ENCODE peak calls at places on chromosomes 16 and 17, in nine cellular contexts. B is IMR-90, K is GM12878, V is endothelial cell of umbilical vein, X is body of pancreas, N is stomach, S is Peyer's patch, M is adrenal gland, U is right lobe of liver. R is an unnamed sample.

GRCh38 chr16:35252356-35252936 is 1793.0 kb downstream of the TP53TG3F start:
- DNase-seq in B (peak), K (no peak), V (peak), X (no peak), N (no peak), S (no peak), M (no peak), U (no peak), R (no peak)

GRCh38 chr16:87033541-87034300 is 283.5 kb downstream of the C16orf95 start:
- DNase-seq in B (peak), K (no peak), V (no peak), X (no peak), N (no peak), S (no peak), M (no peak), U (no peak), R (no peak)

GRCh38 chr17:1360975-1361374 is 39.0 kb downstream of the YWHAE start:
- DNase-seq in B (no peak), K (no peak), V (no peak), X (no peak), N (no peak), S (peak), M (no peak), U (no peak), R (no peak)

GRCh38 chr16:70688266-70688742 is 2.5 kb upstream of the MTSS2 start:
- DNase-seq in B (peak), K (no peak), V (peak), X (peak), N (peak), S (no peak), M (no peak), U (no peak), R (no peak)

GRCh38 chr17:19978206-19978802 is 676 bp upstream of the AKAP10 start:
- DNase-seq in B (no peak), K (peak), V (no peak), X (no peak), N (no peak), S (peak), M (no peak), U (no peak), R (no peak)

GRCh38 chr17:73462830-73463229 is 151.0 kb upstream of the CDC42EP4 start:
- DNase-seq in B (no peak), K (no peak), V (no peak), X (no peak), N (no peak), S (no peak), M (no peak), U (no peak), R (no peak)

GRCh38 chr17:58352843-58353719 is 1.1 kb upstream of the SUPT4H1 start:
- DNase-seq in B (peak), K (no peak), V (peak), X (peak), N (no peak), S (peak), M (peak), U (no peak), R (no peak)

GRCh38 chr17:50035421-50035879 is 20.5 kb upstream of the ITGA3 start:
- DNase-seq in B (no peak), K (no peak), V (no peak), X (no peak), N (no peak), S (peak), M (peak), U (no peak), R (peak)

GRCh38 chr17:57357830-57358426 is 101.6 kb downstream of the MSI2 start:
- DNase-seq in B (no peak), K (peak), V (no peak), X (no peak), N (no peak), S (peak), M (no peak), U (no peak), R (no peak)

GRCh38 chr17:51057534-51057933 is 63.1 kb downstream of the SPAG9 start:
- DNase-seq in B (no peak), K (no peak), V (no peak), X (no peak), N (no peak), S (no peak), M (no peak), U (no peak), R (no peak)

GRCh38 chr16:14112539-14112856 is 41.4 kb downstream of the MRTFB start:
- DNase-seq in B (no peak), K (no peak), V (peak), X (no peak), N (no peak), S (no peak), M (no peak), U (no peak), R (no peak)

GRCh38 chr17:17235212-17236174 is 1.5 kb downstream of the FLCN start:
- DNase-seq in B (peak), K (no peak), V (peak), X (peak), N (no peak), S (no peak), M (no peak), U (no peak), R (no peak)

GRCh38 chr17:13405807-13406206 is 195.9 kb downstream of the HS3ST3A1 start:
- DNase-seq in B (no peak), K (no peak), V (no peak), X (no peak), N (no peak), S (no peak), M (no peak), U (peak), R (no peak)

GRCh38 chr17:3693829-3694231 is 2.1 kb downstream of the P2RX5 start:
- DNase-seq in B (no peak), K (peak), V (no peak), X (no peak), N (no peak), S (peak), M (no peak), U (no peak), R (no peak)

GRCh38 chr17:7703584-7704574 is 1.1 kb upstream of the EFNB3 start:
- DNase-seq in B (no peak), K (no peak), V (peak), X (peak), N (peak), S (no peak), M (no peak), U (no peak), R (no peak)

GRCh38 chr17:75006653-75007052 is 5.8 kb upstream of the MRPL58 start:
- DNase-seq in B (no peak), K (no peak), V (no peak), X (no peak), N (no peak), S (no peak), M (peak), U (no peak), R (no peak)

GRCh38 chr17:71163121-71163812 is 957.6 kb upstream of the SOX9 start:
- DNase-seq in B (peak), K (no peak), V (no peak), X (peak), N (peak), S (no peak), M (no peak), U (peak), R (no peak)

GRCh38 chr17:38728290-38728831 is 1.8 kb upstream of the CISD3 start:
- DNase-seq in B (no peak), K (peak), V (no peak), X (no peak), N (no peak), S (peak), M (no peak), U (peak), R (no peak)
- TF ChIP-seq POLR2A in B (no peak), K (peak), V (no peak), X (no peak), N (no peak), S (no peak), M (no peak), U (no peak), R (no peak)

GRCh38 chr16:56724191-56724590 is 5.7 kb upstream of the NUP93 start:
- DNase-seq in B (no peak), K (no peak), V (no peak), X (no peak), N (no peak), S (no peak), M (no peak), U (no peak), R (no peak)
- TF ChIP-seq CTCF in B (no peak), K (no peak), V (no peak), X (no peak), N (no peak), S (no peak), M (no peak), U (no peak), R (no peak)

DNA sequence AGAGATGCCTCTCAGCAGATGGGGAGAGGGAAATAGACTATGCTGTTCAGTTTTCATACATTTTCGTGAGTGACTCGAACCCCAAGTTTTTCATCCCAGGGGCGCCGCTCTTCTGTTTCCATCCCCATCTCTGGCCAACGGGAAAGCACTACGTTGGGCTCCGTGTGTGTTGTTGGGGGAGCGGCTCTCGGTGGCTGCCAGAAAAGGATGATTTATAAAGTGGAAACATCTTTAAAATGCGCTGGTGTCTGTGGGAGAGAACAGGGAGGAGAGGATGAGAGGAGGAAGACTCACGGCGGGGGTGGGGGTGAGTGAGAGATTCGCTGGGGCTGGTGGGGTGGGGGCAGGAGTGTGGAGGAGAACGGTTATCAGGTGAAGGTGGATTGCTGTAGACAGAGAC is 5.8 kb downstream of the TBX4 start:
- DNase-seq in B (no peak), K (no peak), V (no peak), X (no peak), N (no peak), S (no peak), M (no peak), U (no peak), R (no peak)
- H3K4me3 ChIP-seq in B (no peak), K (no peak), V (no peak), X (no peak), N (peak), S (peak), M (no peak), U (no peak), R (no peak)

GRCh38 chr17:54901230-54901847 is 687 bp downstream of the TOM1L1 start:
- DNase-seq in B (peak), K (no peak), V (no peak), X (peak), N (no peak), S (peak), M (peak), U (no peak), R (peak)

GRCh38 chr17:54899201-54899600 is 1.5 kb upstream of the TOM1L1 start:
- DNase-seq in B (no peak), K (no peak), V (no peak), X (no peak), N (no peak), S (no peak), M (no peak), U (no peak), R (no peak)

GRCh38 chr17:54899721-54900456 is 763 bp upstream of the TOM1L1 start:
- DNase-seq in B (peak), K (no peak), V (no peak), X (peak), N (no peak), S (no peak), M (no peak), U (no peak), R (no peak)

GRCh38 chr17:54902017-54902416 is 1.4 kb downstream of the TOM1L1 start:
- DNase-seq in B (no peak), K (no peak), V (no peak), X (no peak), N (no peak), S (no peak), M (no peak), U (no peak), R (no peak)

DNA sequence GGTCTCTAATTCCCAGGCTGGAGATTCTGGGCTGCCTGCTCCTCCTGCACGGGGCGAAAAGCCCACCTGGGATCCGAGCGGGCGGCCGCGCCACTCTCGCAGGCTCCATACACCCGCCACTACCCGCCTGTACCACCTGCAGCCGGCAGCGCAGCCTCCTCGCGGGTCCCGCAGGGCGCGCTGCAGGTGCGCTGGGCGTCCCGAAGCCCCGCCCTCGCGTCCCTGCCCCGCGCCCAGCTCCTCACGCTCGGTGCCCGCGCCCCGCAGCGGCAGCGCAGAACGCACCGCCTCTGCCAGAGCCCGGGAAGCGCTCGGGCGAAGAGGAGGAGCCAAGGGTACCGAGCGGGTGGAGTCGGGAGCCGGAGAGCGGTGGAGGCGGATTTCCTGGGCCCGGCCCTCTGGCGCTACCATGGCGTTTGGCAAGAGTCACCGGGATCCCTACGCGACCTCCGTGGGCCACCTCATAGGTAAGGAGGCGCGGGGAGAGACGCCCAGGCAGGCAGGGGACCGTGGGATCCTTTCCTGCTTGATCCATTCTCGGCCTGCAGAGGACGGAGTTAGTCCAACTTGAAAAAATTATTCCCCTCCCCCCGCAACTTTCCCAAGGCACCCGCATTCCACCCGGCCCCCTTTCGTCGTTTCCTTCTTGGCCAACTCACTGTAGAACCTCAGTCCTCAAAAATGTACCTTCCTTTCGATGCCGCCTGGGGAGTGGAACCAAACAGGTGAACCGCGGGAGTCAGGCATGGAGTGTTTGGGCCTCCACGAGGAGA is at the start of gene TOM1L1:
- DNase-seq in B (peak), K (no peak), V (no peak), X (peak), N (peak), S (peak), M (peak), U (peak), R (peak)
- TF ChIP-seq POLR2A in B (no peak), K (no peak), V (no peak), X (peak), N (no peak), S (peak), M (peak), U (peak), R (no peak)

DNA sequence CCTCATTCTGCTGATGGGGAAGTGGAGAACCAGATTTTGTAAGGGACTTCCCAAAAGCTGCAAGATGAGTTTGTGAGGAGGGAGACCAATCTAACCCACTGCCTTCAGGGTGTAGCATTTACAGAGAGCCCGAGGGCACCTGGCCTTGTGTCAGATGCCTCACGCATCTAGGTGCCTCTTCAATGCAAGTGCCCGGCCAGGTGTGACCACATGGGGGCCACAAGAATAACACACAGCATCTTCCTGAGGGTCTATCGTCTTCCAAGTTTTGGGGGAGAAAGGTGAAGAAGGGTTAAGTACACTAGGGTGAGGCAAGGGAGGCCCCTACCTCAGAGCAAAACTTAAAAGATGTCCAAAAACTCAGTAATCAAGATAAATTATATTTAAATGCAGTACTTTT is 401.7 kb upstream of the CDH5 start:
- DNase-seq in B (no peak), K (no peak), V (no peak), X (no peak), N (no peak), S (no peak), M (no peak), U (no peak), R (no peak)
- TF ChIP-seq CTCF in B (no peak), K (no peak), V (no peak), X (no peak), N (no peak), S (no peak), M (no peak), U (no peak), R (no peak)

DNA sequence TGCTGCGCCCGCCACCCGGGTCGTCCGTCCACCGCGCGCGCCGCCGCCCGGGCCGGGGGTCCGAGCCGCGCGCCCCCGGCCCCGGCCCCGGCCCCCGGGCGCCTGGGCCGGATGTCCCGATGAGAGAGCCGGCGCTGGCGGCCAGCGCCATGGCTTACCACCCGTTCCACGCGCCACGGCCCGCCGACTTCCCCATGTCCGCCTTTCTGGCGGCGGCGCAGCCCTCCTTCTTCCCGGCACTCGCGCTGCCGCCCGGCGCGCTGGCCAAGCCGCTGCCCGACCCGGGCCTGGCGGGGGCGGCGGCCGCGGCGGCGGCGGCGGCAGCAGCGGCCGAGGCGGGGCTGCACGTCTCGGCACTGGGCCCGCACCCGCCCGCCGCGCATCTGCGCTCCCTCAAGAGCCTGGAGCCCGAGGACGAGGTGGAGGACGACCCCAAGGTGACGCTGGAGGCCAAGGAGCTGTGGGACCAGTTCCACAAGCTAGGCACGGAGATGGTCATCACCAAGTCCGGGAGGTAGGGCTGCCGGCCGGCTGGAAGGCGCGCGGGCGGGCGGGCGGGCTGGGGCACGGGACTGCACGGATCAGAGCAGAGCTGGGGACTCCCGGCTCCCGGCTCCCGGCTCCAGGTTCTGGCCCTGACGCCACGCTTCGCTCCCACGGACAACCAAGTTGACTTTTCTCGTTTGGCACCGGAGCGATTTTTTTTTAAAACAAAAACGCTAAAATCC is 579 bp downstream of the TBX2 start:
- DNase-seq in B (peak), K (no peak), V (no peak), X (no peak), N (no peak), S (no peak), M (no peak), U (no peak), R (no peak)
- H3K4me3 ChIP-seq in B (peak), K (no peak), V (no peak), X (no peak), N (peak), S (peak), M (no peak), U (peak), R (peak)

GRCh38 chr17:82275326-82275725 is 1.8 kb upstream of the CSNK1D start:
- DNase-seq in B (no peak), K (no peak), V (no peak), X (no peak), N (no peak), S (no peak), M (no peak), U (no peak), R (no peak)

GRCh38 chr17:82271401-82271800 is 2.1 kb downstream of the CSNK1D start:
- DNase-seq in B (no peak), K (no peak), V (no peak), X (no peak), N (no peak), S (no peak), M (no peak), U (no peak), R (no peak)

GRCh38 chr17:82272495-82273326 is 789 bp downstream of the CSNK1D start:
- DNase-seq in B (no peak), K (no peak), V (no peak), X (peak), N (no peak), S (peak), M (peak), U (peak), R (peak)

GRCh38 chr17:82274134-82275020 is 877 bp upstream of the CSNK1D start:
- DNase-seq in B (no peak), K (no peak), V (no peak), X (no peak), N (no peak), S (no peak), M (no peak), U (no peak), R (no peak)

GRCh38 chr17:82273327-82274133 is at the start of gene CSNK1D:
- DNase-seq in B (peak), K (peak), V (peak), X (peak), N (peak), S (peak), M (peak), U (peak), R (peak)
- TF ChIP-seq POLR2A in B (peak), K (peak), V (peak), X (peak), N (no peak), S (peak), M (peak), U (peak), R (no peak)

R was measured in lower leg skin.